ENCODE peak calls at places on chromosomes 6 and 20, in four cellular contexts. F is tibial nerve, W is ovary, E is right atrium auricular region. B is an unnamed sample.

GRCh38 chr6:106085984-106086832 is at the start of gene PRDM1:
- DNase-seq in F (peak; percentile 69), W (peak; percentile 74), E (no peak), B (peak; percentile 83)

GRCh38 chr20:25279403-25279802 is 31.5 kb downstream of the PYGB start:
- DNase-seq in F (no peak), W (no peak), E (no peak), B (no peak)

GRCh38 chr20:59751075-59751711 is 146.9 kb downstream of the PHACTR3 start:
- DNase-seq in F (peak; percentile 33), W (peak; percentile 68), E (peak; percentile 63), B (peak; percentile 84)

GRCh38 chr6:95231416-95231815 is 345.9 kb upstream of the MANEA start:
- DNase-seq in F (no peak), W (no peak), E (no peak), B (no peak)

GRCh38 chr6:118893095-118893881 is 664 bp upstream of the ASF1A start:
- DNase-seq in F (no peak), W (peak; percentile 36), E (no peak), B (peak; percentile 91)

GRCh38 chr6:7424967-7425807 is 35.6 kb downstream of the RIOK1 start:
- DNase-seq in F (no peak), W (no peak), E (no peak), B (no peak)

GRCh38 chr20:34891166-34892062 is 15.0 kb downstream of the ACSS2 start:
- DNase-seq in F (no peak), W (no peak), E (no peak), B (no peak)

GRCh38 chr6:32178547-32179440 is 589 bp downstream of the RNF5 start:
- DNase-seq in F (no peak), W (no peak), E (no peak), B (peak; percentile 65)

GRCh38 chr20:8756410-8756809 is 312.5 kb upstream of the PLCB4 start:
- DNase-seq in F (no peak), W (no peak), E (no peak), B (no peak)

GRCh38 chr20:62117658-62118057 is 4.6 kb upstream of the LSM14B start:
- DNase-seq in F (no peak), W (no peak), E (no peak), B (no peak)

GRCh38 chr6:11712760-11713159 is 65.8 kb downstream of the ADTRP start:
- DNase-seq in F (peak; percentile 16), W (no peak), E (peak; percentile 62), B (no peak)

GRCh38 chr6:15474196-15474595 is 188.6 kb downstream of the DTNBP1 start:
- DNase-seq in F (no peak), W (no peak), E (no peak), B (no peak)

GRCh38 chr6:4946521-4946920 is 57.3 kb downstream of the RPP40 start:
- DNase-seq in F (no peak), W (no peak), E (no peak), B (no peak)

GRCh38 chr20:19254086-19254821 is 41.8 kb downstream of the SLC24A3 start:
- DNase-seq in F (no peak), W (no peak), E (no peak), B (no peak)

GRCh38 chr20:57076202-57076651 is 190.2 kb downstream of the BMP7 start:
- DNase-seq in F (no peak), W (no peak), E (no peak), B (no peak)

GRCh38 chr20:58179432-58180099 is 48.9 kb downstream of the ANKRD60 start:
- DNase-seq in F (peak; percentile 34), W (peak; percentile 63), E (peak; percentile 66), B (peak; percentile 85)

GRCh38 chr20:13325033-13325432 is 104.0 kb downstream of the ISM1 start:
- DNase-seq in F (no peak), W (no peak), E (no peak), B (peak; percentile 63)

GRCh38 chr6:30380464-30380863 is 35.5 kb downstream of the RPP21 start:
- DNase-seq in F (no peak), W (no peak), E (no peak), B (no peak)

GRCh38 chr20:20695250-20695816 is 17.1 kb downstream of the RALGAPA2 start:
- DNase-seq in F (no peak), W (no peak), E (no peak), B (no peak)

GRCh38 chr20:40331699-40332098 is 357.3 kb downstream of the MAFB start:
- DNase-seq in F (no peak), W (no peak), E (no peak), B (no peak)

GRCh38 chr20:24418731-24419130 is 50.7 kb upstream of the SYNDIG1 start:
- DNase-seq in F (no peak), W (no peak), E (no peak), B (no peak)

GRCh38 chr6:17709476-17709875 is 2.8 kb upstream of the NUP153 start:
- DNase-seq in F (no peak), W (no peak), E (no peak), B (no peak)

GRCh38 chr20:41175201-41175651 is 37.9 kb downstream of the PLCG1 start:
- DNase-seq in F (no peak), W (peak; percentile 6), E (peak; percentile 32), B (no peak)

GRCh38 chr6:54013966-54014365 is 97.3 kb upstream of the MLIP start:
- DNase-seq in F (no peak), W (no peak), E (no peak), B (no peak)

GRCh38 chr6:25175216-25175615 is 104.0 kb upstream of the CARMIL1 start:
- DNase-seq in F (no peak), W (no peak), E (no peak), B (no peak)

GRCh38 chr20:3188823-3189413 is 15.6 kb downstream of the DDRGK1 start:
- DNase-seq in F (no peak), W (no peak), E (no peak), B (no peak)

GRCh38 chr6:166309977-166310376 is 1.8 kb upstream of the PRR18 start:
- DNase-seq in F (no peak), W (no peak), E (no peak), B (no peak)

GRCh38 chr6:73180076-73180717 is 45.1 kb downstream of the KHDC1L start:
- DNase-seq in F (no peak), W (no peak), E (no peak), B (peak; percentile 82)

GRCh38 chr6:164927288-164928040 is 381.9 kb downstream of the C6orf118 start:
- DNase-seq in F (peak; percentile 67), W (peak; percentile 45), E (peak; percentile 73), B (peak; percentile 79)

GRCh38 chr6:1131285-1132079 is 180.4 kb upstream of the FOXQ1 start:
- DNase-seq in F (no peak), W (no peak), E (no peak), B (no peak)

GRCh38 chr6:168128631-168129291 is 49.7 kb upstream of the FRMD1 start:
- DNase-seq in F (no peak), W (peak; percentile 10), E (peak; percentile 40), B (no peak)

GRCh38 chr6:155247618-155248017 is 16.2 kb upstream of the CLDN20 start:
- DNase-seq in F (no peak), W (no peak), E (peak; percentile 53), B (no peak)

GRCh38 chr20:56411759-56412472 is at the start of gene CASS4:
- DNase-seq in F (no peak), W (peak; percentile 70), E (no peak), B (no peak)

GRCh38 chr6:27441001-27441400 is 31.9 kb downstream of the ZNF184 start:
- DNase-seq in F (no peak), W (no peak), E (no peak), B (no peak)

GRCh38 chr6:20631525-20631924 is 97.3 kb downstream of the CDKAL1 start:
- DNase-seq in F (no peak), W (no peak), E (no peak), B (no peak)

GRCh38 chr20:50532231-50532630 is 22.0 kb downstream of the PTPN1 start:
- DNase-seq in F (no peak), W (no peak), E (no peak), B (no peak)
- H3K4me1 ChIP-seq in F (peaks cover 13% of the 10 kb centered on the region), W (peaks cover 11% of the 10 kb centered on the region), E (no peaks in the 10 kb centered on the region), B (peaks cover 6% of the 10 kb centered on the region)

GRCh38 chr6:134375199-134375598 is 57.3 kb upstream of the SGK1 start:
- DNase-seq in F (no peak), W (no peak), E (no peak), B (no peak)

GRCh38 chr6:134376785-134377184 is 58.9 kb upstream of the SGK1 start:
- DNase-seq in F (no peak), W (no peak), E (no peak), B (no peak)

GRCh38 chr6:134379086-134379485 is 61.2 kb upstream of the SGK1 start:
- DNase-seq in F (no peak), W (no peak), E (no peak), B (peak; percentile 54)

GRCh38 chr6:134381926-134382325 is 64.0 kb upstream of the SGK1 start:
- DNase-seq in F (no peak), W (no peak), E (no peak), B (no peak)

GRCh38 chr6:134379599-134379998 is 61.7 kb upstream of the SGK1 start:
- DNase-seq in F (no peak), W (no peak), E (no peak), B (no peak)
- H3K4me1 ChIP-seq in F (no peaks in the 10 kb centered on the region), W (peaks cover 3% of the 10 kb centered on the region), E (no peaks in the 10 kb centered on the region), B (peaks cover 5% of the 10 kb centered on the region)

DNA sequence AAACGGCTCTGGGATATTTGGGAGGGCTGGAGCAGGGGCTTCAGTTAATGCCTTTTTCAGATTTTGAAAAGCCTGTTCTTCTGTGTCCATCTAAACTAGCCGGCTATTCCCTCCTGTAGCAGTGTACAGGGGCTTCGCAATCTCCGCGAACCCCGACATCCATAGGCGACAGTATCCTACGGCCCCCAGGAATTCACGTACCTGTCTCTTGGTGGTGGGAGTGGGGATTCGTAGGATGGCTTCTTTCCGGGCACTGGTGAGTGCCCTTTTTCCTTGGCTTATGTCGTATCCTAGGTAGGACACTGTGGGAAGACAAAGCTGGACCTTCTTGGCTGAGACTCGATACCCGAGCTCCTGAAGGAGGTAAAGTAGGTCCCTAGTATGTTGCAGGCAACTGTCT is 153.1 kb downstream of the TRIM27 start:
- DNase-seq in F (no peak), W (no peak), E (no peak), B (no peak)
- H3K4me1 ChIP-seq in F (no peaks in the 10 kb centered on the region), W (no peaks in the 10 kb centered on the region), E (no peaks in the 10 kb centered on the region), B (no peaks in the 10 kb centered on the region)

GRCh38 chr6:129494099-129494498 is 215.9 kb downstream of the ARHGAP18 start:
- DNase-seq in F (no peak), W (no peak), E (no peak), B (no peak)
- H3K4me1 ChIP-seq in F (peaks cover 20% of the 10 kb centered on the region), W (no peaks in the 10 kb centered on the region), E (no peaks in the 10 kb centered on the region), B (peaks cover 7% of the 10 kb centered on the region)

GRCh38 chr6:162154930-162155329 is 572.6 kb downstream of the PRKN start:
- DNase-seq in F (no peak), W (no peak), E (no peak), B (no peak)

GRCh38 chr6:162151050-162151658 is 576.4 kb downstream of the PRKN start:
- DNase-seq in F (no peak), W (no peak), E (no peak), B (no peak)

GRCh38 chr6:162149786-162150185 is 577.8 kb downstream of the PRKN start:
- DNase-seq in F (no peak), W (no peak), E (no peak), B (no peak)

GRCh38 chr6:162153991-162154390 is 573.6 kb downstream of the PRKN start:
- DNase-seq in F (no peak), W (no peak), E (no peak), B (no peak)

DNA sequence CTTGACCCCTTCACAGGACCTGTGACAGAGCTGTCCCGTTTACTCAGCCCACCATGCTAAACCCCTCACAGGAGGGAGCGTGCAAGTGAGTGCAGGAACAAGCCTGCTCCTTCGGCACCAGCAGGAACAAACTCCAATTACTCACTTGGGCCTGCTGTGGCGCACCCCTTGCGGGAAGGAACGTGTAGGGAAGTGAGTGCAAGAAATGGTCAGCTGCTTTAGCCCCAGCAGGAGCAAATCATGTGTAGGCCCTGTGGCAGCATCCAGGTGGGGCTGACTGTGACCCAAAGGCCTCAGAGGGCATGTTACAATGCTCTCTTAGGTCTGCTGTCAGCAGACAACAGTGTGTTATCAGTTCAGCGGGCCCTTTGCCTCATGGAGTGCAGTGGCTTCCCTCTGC is 574.4 kb downstream of the PRKN start:
- DNase-seq in F (no peak), W (no peak), E (no peak), B (no peak)
- H3K4me1 ChIP-seq in F (no peaks in the 10 kb centered on the region), W (no peaks in the 10 kb centered on the region), E (no peaks in the 10 kb centered on the region), B (no peaks in the 10 kb centered on the region)